ENCODE peak calls at places on chromosomes 2 and 18, in ten cellular contexts. I, U, Y, X, O, A, S, Q, R and T are unnamed samples.

GRCh38 chr2:120267348-120267747 is 14.7 kb downstream of the RALB start:
- DNase-seq in S (no peak), I (no peak), Q (no peak), O (no peak), R (no peak), U (no peak), A (no peak), X (no peak), Y (no peak), T (no peak)

GRCh38 chr2:64770137-64770780 is 116.5 kb upstream of the SERTAD2 start:
- DNase-seq in X (no peak), A (no peak), U (peak; percentile 17), Y (no peak), S (no peak), Q (no peak), R (no peak), I (no peak), O (no peak), T (peak; percentile 61)

GRCh38 chr2:203451011-203451410 is 84.1 kb downstream of the RAPH1 start:
- DNase-seq in A (no peak), S (no peak), U (peak; percentile 4), Y (no peak), I (no peak), R (no peak), Q (no peak), O (no peak), X (no peak), T (no peak)

GRCh38 chr2:4404363-4404762 is 701.0 kb downstream of the DCDC2C start:
- DNase-seq in R (no peak), I (no peak), A (no peak), Y (no peak), X (no peak), O (no peak), Q (no peak), U (no peak), S (no peak), T (no peak)

GRCh38 chr18:31206787-31207381 is 44.2 kb upstream of the DSC1 start:
- DNase-seq in X (peak; percentile 82), Q (peak; percentile 94), I (peak; percentile 80), S (no peak), Y (peak; percentile 84), U (no peak), A (peak; percentile 97), R (no peak), O (peak; percentile 94), T (peak; percentile 95)

GRCh38 chr2:74179063-74179865 is 585 bp upstream of the MOB1A start:
- DNase-seq in O (peak; percentile 47), X (no peak), A (no peak), Q (no peak), S (no peak), I (no peak), R (no peak), Y (no peak), U (no peak), T (no peak)

GRCh38 chr2:157194097-157194688 is 63.3 kb upstream of the GALNT5 start:
- DNase-seq in R (peak; percentile 39), A (no peak), X (no peak), S (no peak), Y (no peak), Q (peak; percentile 48), U (no peak), O (peak; percentile 67), I (no peak), T (peak; percentile 50)

GRCh38 chr18:45976581-45977373 is 9.6 kb upstream of the EPG5 start:
- DNase-seq in U (no peak), I (no peak), X (no peak), Y (no peak), Q (no peak), O (no peak), R (no peak), A (no peak), S (no peak), T (no peak)

GRCh38 chr18:79315589-79315988 is 80.1 kb upstream of the NFATC1 start:
- DNase-seq in O (no peak), S (no peak), Y (no peak), Q (no peak), R (no peak), U (no peak), A (no peak), I (no peak), X (no peak), T (no peak)

GRCh38 chr18:12963069-12963468 is 15.3 kb downstream of the SEH1L start:
- DNase-seq in S (no peak), Q (no peak), A (no peak), I (no peak), X (no peak), R (no peak), Y (no peak), O (no peak), U (no peak), T (no peak)

GRCh38 chr18:40841473-40841872 is 1113.6 kb upstream of the PIK3C3 start:
- DNase-seq in X (no peak), O (peak; percentile 56), U (no peak), S (no peak), A (no peak), R (peak; percentile 2), I (no peak), Y (no peak), Q (no peak), T (no peak)

GRCh38 chr2:237354930-237355329 is 59.0 kb downstream of the COL6A3 start:
- DNase-seq in S (no peak), X (no peak), O (peak; percentile 97), A (peak; percentile 56), Y (peak; percentile 73), I (no peak), U (no peak), Q (no peak), R (no peak), T (no peak)

GRCh38 chr2:31859959-31860358 is 150.8 kb downstream of the MEMO1 start:
- DNase-seq in I (no peak), A (no peak), O (no peak), U (no peak), X (no peak), S (no peak), R (no peak), Q (no peak), Y (no peak), T (no peak)

GRCh38 chr2:85712849-85713612 is 18.9 kb downstream of the GNLY start:
- DNase-seq in U (no peak), A (no peak), O (peak; percentile 90), S (no peak), Y (peak; percentile 88), I (no peak), R (no peak), Q (peak; percentile 57), X (no peak), T (no peak)

GRCh38 chr2:142813830-142814829 is 63.3 kb upstream of the KYNU start:
- DNase-seq in U (no peak), I (no peak), X (no peak), R (no peak), O (no peak), Y (no peak), Q (no peak), A (no peak), S (no peak), T (no peak)

GRCh38 chr2:141105763-141106162 is 1025.1 kb downstream of the LRP1B start:
- DNase-seq in Q (no peak), Y (no peak), R (no peak), O (no peak), X (no peak), S (no peak), A (no peak), I (no peak), U (no peak), T (no peak)

GRCh38 chr18:48422947-48423378 is 13.8 kb upstream of the ZBTB7C start:
- DNase-seq in U (no peak), X (no peak), Y (no peak), O (no peak), A (no peak), I (no peak), S (no peak), R (no peak), Q (peak; percentile 89), T (no peak)

GRCh38 chr2:119455066-119455718 is 23.5 kb downstream of the TMEM37 start:
- DNase-seq in O (no peak), R (no peak), I (no peak), S (no peak), X (no peak), U (no peak), A (no peak), Y (no peak), Q (no peak), T (no peak)

GRCh38 chr2:165402142-165402541 is 67.4 kb upstream of the CSRNP3 start:
- DNase-seq in Y (no peak), X (no peak), S (no peak), U (no peak), I (no peak), R (no peak), A (no peak), Q (no peak), O (no peak), T (no peak)

GRCh38 chr2:15042824-15043223 is 410.3 kb downstream of the LRATD1 start:
- DNase-seq in X (no peak), O (peak; percentile 89), S (no peak), U (no peak), Q (no peak), I (no peak), A (peak; percentile 44), R (no peak), Y (no peak), T (no peak)

GRCh38 chr18:3410273-3410672 is 39.7 kb upstream of the TGIF1 start:
- DNase-seq in O (no peak), I (no peak), S (no peak), Q (no peak), Y (no peak), X (no peak), A (no peak), U (no peak), R (no peak), T (no peak)

GRCh38 chr2:74444498-74445318 is 3.0 kb upstream of the RTKN start:
- DNase-seq in O (no peak), R (no peak), U (no peak), X (no peak), A (no peak), I (no peak), Y (no peak), S (no peak), Q (peak; percentile 72), T (no peak)

GRCh38 chr2:33042226-33042625 is 95.5 kb downstream of the LTBP1 start:
- DNase-seq in S (no peak), Y (no peak), O (no peak), I (no peak), X (no peak), R (no peak), Q (no peak), A (no peak), U (no peak), T (no peak)

GRCh38 chr2:54724560-54725342 is 1.3 kb downstream of the EML6 start:
- DNase-seq in R (no peak), S (no peak), Q (peak; percentile 25), I (no peak), Y (peak; percentile 68), A (peak; percentile 38), U (no peak), O (peak; percentile 8), X (peak; percentile 77), T (no peak)

GRCh38 chr2:72974436-72974754 is 57.1 kb downstream of the EMX1 start:
- DNase-seq in S (no peak), O (no peak), Y (no peak), U (no peak), X (no peak), A (no peak), R (no peak), Q (no peak), I (no peak), T (no peak)

GRCh38 chr18:60812921-60813320 is 440.3 kb upstream of the MC4R start:
- DNase-seq in U (no peak), Y (no peak), R (no peak), A (no peak), I (no peak), S (no peak), X (no peak), Q (no peak), O (no peak), T (no peak)

GRCh38 chr2:13114391-13114790 is 397.7 kb downstream of the TRIB2 start:
- DNase-seq in R (no peak), S (no peak), Y (no peak), A (no peak), U (peak; percentile 59), O (peak; percentile 45), Q (no peak), I (no peak), X (no peak), T (no peak)

GRCh38 chr2:235366847-235367246 is 127.0 kb upstream of the AGAP1 start:
- DNase-seq in A (peak; percentile 44), R (no peak), O (no peak), U (no peak), S (no peak), X (no peak), I (no peak), Q (peak; percentile 30), Y (no peak), T (peak; percentile 9)